ENCODE peak calls at places on chromosomes 11 and 22, in four cellular contexts. E is IMR-90, N is neuronal stem cell, V is mesendoderm. P is an unnamed sample. For H3K27me3, the result is how much of the 10 kb centered on the place peaks cover.

GRCh38 chr11:60788401-60789110 is 3.4 kb downstream of the MS4A10 start:
- DNase-seq in E (no peak), N (no peak), V (no peak), P (no peak)

GRCh38 chr11:12761029-12761428 is 86.8 kb downstream of the TEAD1 start:
- DNase-seq in E (peak), N (no peak), V (no peak), P (no peak)

GRCh38 chr22:19897726-19898515 is 43.2 kb upstream of the GNB1L start:
- DNase-seq in E (no peak), N (no peak), V (no peak), P (no peak)

GRCh38 chr11:35721576-35722341 is 59.2 kb downstream of the TRIM44 start:
- DNase-seq in E (peak), N (no peak), V (no peak), P (no peak)

GRCh38 chr11:114953039-114953438 is 274.7 kb downstream of the NXPE2 start:
- DNase-seq in E (no peak), N (no peak), V (peak), P (no peak)

GRCh38 chr22:48098936-48099245 is 1336.4 kb downstream of the TBC1D22A start:
- DNase-seq in E (no peak), N (no peak), V (no peak), P (peak)

GRCh38 chr11:74138572-74138971 is 32.2 kb downstream of the C2CD3 start:
- DNase-seq in E (peak), N (peak), V (peak), P (no peak)

GRCh38 chr11:73478737-73479347 is 102.6 kb downstream of the RELT start:
- DNase-seq in E (peak), N (no peak), V (peak), P (peak)

GRCh38 chr11:121651267-121651625 is 198.5 kb upstream of the SORL1-AS1 start:
- DNase-seq in E (no peak), N (no peak), V (no peak), P (no peak)

GRCh38 chr11:50423208-50423607 is 390.5 kb downstream of the OR4C45 start:
- DNase-seq in E (no peak), N (no peak), V (no peak), P (no peak)

GRCh38 chr22:20567371-20567847 is 60.0 kb downstream of the MED15 start:
- DNase-seq in E (peak), N (no peak), V (no peak), P (no peak)

GRCh38 chr11:106395716-106396349 is 318.4 kb downstream of the AASDHPPT start:
- DNase-seq in E (no peak), N (no peak), V (peak), P (peak)

GRCh38 chr11:128210148-128210940 is 377.0 kb downstream of the ETS1 start:
- DNase-seq in E (peak), N (no peak), V (peak), P (peak)

GRCh38 chr11:33449798-33450197 is 192.6 kb downstream of the HIPK3 start:
- DNase-seq in E (peak), N (no peak), V (no peak), P (no peak)

GRCh38 chr11:117371453-117371852 is 43.8 kb downstream of the CEP164 start:
- DNase-seq in E (no peak), N (no peak), V (no peak), P (no peak)

GRCh38 chr11:62137881-62138629 is 14.2 kb downstream of the INCENP start:
- DNase-seq in E (no peak), N (no peak), V (no peak), P (peak)

GRCh38 chr11:44566952-44567875 is 1.8 kb downstream of the CD82 start:
- DNase-seq in E (no peak), N (no peak), V (no peak), P (no peak)

GRCh38 chr11:2750101-2750509 is 50.3 kb upstream of the KCNQ1OT1 start:
- DNase-seq in E (no peak), N (no peak), V (no peak), P (no peak)

GRCh38 chr11:22337571-22338464 is at the start of gene SLC17A6:
- DNase-seq in E (peak), N (peak), V (peak), P (peak)

GRCh38 chr11:32154275-32154674 is 63.4 kb downstream of the RCN1 start:
- DNase-seq in E (peak), N (no peak), V (peak), P (no peak)

GRCh38 chr11:12287374-12288211 is 89.8 kb upstream of the PARVA start:
- DNase-seq in E (peak), N (peak), V (peak), P (peak)

GRCh38 chr11:73152861-73153483 is 10.9 kb upstream of the FCHSD2 start:
- DNase-seq in E (no peak), N (no peak), V (no peak), P (peak)

GRCh38 chr11:19419021-19419750 is 178.4 kb upstream of the E2F8 start:
- DNase-seq in E (peak), N (no peak), V (no peak), P (no peak)

GRCh38 chr22:24302591-24302990 is 32.0 kb downstream of the SPECC1L start:
- DNase-seq in E (no peak), N (no peak), V (no peak), P (no peak)

GRCh38 chr11:79600747-79601146 is 159.9 kb upstream of the TENM4 start:
- DNase-seq in E (no peak), N (no peak), V (no peak), P (no peak)

GRCh38 chr11:46308632-46309419 is 31.4 kb downstream of the CREB3L1 start:
- DNase-seq in E (peak), N (peak), V (peak), P (peak)

GRCh38 chr11:93861808-93862207 is 11.4 kb upstream of the VSTM5 start:
- DNase-seq in E (no peak), N (no peak), V (no peak), P (no peak)

GRCh38 chr11:47378011-47378835 is at the start of gene SPI1:
- DNase-seq in E (no peak), N (no peak), V (peak), P (no peak)

GRCh38 chr11:126514061-126514713 is 158.7 kb downstream of the ST3GAL4 start:
- DNase-seq in E (no peak), N (no peak), V (peak), P (no peak)

GRCh38 chr11:11813288-11813962 is 28.3 kb upstream of the USP47 start:
- DNase-seq in E (peak), N (no peak), V (peak), P (no peak)

GRCh38 chr11:106160494-106160893 is 83.0 kb downstream of the AASDHPPT start:
- DNase-seq in E (no peak), N (no peak), V (no peak), P (no peak)

GRCh38 chr11:20626279-20626678 is 26.9 kb downstream of the SLC6A5 start:
- DNase-seq in E (no peak), N (no peak), V (no peak), P (no peak)

GRCh38 chr11:20623258-20623657 is 23.9 kb downstream of the SLC6A5 start:
- DNase-seq in E (no peak), N (no peak), V (no peak), P (no peak)

GRCh38 chr11:20631525-20632168 is 32.2 kb downstream of the SLC6A5 start:
- DNase-seq in E (no peak), N (no peak), V (peak), P (no peak)

GRCh38 chr11:20632169-20632532 is 32.7 kb downstream of the SLC6A5 start:
- DNase-seq in E (no peak), N (no peak), V (no peak), P (no peak)

DNA sequence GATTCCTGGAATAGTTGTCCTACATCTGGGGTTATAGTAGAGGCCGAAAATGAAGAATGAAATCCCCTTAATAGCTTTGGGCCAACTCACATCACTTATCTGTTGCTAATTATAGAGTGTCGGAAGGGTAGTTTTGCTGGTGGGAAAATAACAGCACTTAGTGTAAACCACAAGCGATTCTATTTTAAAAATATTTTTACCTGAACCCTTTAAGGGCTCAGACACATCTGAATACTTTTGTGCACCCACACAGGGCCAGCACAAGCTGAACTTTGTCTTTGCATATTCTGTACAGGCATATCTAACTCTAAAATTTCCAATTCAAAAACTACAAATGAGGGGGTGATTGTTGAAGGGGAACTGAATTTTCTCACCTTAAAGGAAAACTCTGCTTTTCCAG is 27.6 kb downstream of the SLC6A5 start:
- DNase-seq in E (no peak), N (no peak), V (no peak), P (no peak)
- H3K18ac ChIP-seq in E (no peak), N (no peak), V (no peak), P (no peak)

GRCh38 chr11:125326126-125326525 is 161.6 kb downstream of the PKNOX2 start:
- DNase-seq in E (no peak), N (no peak), V (no peak), P (no peak)
- H3K4me2 ChIP-seq in E (no peak), N (no peak), V (no peak), P (no peak)

DNA sequence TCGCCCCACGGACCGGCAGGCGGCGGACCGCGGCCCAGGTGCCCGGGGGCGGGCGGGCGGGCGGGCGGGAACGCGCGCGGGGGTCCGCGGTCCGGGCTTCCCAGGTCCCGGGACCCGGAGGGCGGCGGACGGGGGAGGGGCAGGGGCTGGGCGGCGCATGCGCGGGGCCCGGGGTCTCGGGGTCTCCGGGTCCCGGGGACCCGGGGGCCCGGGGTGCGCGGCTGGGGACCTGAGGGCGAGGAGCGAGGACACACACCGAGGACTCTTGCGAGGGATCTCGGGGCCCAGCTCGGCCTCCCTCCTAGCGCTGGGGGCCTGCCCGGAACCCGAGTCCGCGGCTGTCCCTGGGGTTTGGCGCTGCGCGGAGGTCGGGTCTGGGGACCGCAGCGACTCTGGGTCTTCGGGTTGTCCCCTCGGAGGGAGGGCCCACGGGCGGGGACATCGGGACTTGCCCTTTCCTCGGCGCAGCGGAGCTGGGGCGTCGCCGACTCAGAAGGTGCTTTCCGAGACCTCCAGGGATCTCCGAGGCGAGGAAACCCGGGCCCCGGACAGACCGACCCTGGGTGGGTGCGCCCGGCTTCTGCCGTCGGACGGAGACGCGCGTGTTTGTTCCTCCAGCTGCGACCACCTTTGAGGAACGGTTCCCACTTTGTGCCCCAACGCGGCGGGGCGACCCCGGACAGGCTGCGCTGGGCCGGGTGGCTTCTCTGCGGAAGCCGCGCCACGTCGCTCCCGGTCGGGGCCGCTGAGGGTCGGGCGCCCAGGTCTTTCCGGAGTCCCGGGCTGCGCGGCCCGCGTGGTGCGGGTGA is 493 bp downstream of the PPARA start:
- DNase-seq in E (no peak), N (peak), V (no peak), P (peak)
- H3K27me3 ChIP-seq in E (under half), N (under half), V (under half), P (under half)

GRCh38 chr11:1555713-1556153 is 16.3 kb downstream of the DUSP8 start:
- DNase-seq in E (no peak), N (no peak), V (no peak), P (peak)
- H3K18ac ChIP-seq in E (no peak), N (no peak), V (no peak), P (no peak)

DNA sequence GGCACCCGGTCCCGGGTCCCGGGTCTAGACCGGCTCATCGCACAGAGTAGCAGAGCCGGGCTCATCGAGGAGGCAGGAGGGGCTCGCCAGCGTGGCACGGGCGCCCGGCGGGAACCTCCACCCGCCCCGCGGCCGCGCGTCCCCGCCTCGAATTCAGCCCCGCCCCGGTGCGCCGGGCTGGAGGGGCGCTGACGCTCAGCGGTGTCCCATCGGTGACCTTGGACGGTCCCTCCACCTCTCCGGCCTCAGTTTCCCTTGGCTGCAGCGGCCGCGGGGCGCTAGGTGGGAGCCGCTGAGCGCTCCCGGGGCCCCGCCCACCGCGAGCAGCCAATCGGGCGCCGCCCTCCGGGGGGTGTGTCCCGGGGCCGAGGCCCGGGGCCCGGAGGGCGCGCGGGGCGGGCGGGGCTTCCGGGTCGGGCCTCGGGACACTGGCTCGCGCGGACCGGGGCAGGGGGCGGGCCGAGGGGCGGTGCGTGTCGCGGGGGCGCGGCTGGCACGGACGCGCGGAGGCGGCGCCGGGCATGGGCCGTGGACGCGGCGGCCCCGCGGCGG is at the start of gene PPARA:
- DNase-seq in E (peak), N (peak), V (peak), P (peak)
- H3K4me2 ChIP-seq in E (peak), N (peak), V (peak), P (peak)

GRCh38 chr11:69812927-69813326 is 6.3 kb downstream of the FGF3 start:
- DNase-seq in E (no peak), N (no peak), V (no peak), P (no peak)
- H3K27me3 ChIP-seq in E (half or more), N (under half), V (under half), P (under half)

GRCh38 chr11:68256331-68256741 is 15.4 kb downstream of the C11orf24 start:
- DNase-seq in E (peak), N (no peak), V (no peak), P (no peak)
- H3K18ac ChIP-seq in E (peak), N (peak), V (no peak), P (no peak)

DNA sequence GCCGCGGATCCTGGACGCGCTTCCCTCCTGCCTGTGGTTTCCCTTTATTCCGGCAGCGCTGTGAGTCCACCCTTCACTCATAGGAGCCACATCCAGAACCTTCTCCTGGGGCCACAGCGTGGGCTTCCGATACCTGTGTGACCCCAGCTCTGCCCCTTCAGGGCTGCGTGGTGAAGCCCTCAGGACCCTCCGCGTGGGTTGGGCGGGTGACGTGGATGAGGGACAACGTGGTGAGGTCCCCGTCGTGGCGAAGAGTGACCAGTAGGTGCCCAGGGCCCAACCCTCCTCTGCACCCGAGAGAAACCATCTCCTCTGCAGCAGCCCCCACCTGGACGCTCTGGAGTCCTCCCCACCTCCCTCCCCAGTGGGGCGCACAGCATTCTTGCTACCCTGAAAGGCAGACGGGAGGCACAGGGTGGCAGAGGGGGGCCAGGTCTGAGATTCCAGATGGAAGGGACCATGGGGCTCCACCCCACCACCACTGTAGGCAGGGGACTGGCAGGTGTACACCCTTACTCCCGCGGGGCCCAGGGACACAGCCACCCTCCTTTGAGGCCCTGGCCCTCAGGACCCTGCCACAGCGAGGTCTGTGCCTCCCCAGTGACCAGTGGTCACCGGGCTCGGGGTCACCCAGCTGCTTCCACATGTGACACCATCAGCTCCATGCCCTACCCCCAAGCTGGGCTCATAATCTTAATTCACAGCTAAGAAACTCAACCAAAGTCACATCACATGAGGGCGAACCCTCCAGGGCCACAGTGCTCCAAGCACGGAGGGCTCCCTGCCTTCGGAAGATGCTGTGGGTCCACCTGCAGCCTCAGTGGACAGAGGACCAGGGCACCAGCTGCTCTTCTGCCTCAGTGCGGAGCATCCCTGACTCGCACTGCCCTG is 3.4 kb upstream of the ZBED4 start:
- DNase-seq in E (no peak), N (no peak), V (no peak), P (no peak)
- H3K4me2 ChIP-seq in E (no peak), N (no peak), V (no peak), P (peak)

P was measured in H9.